ENCODE peak calls at places on chromosome 9, in five cellular contexts. One of them, this sample, is unnamed.

GRCh38 chr9:16985559-16986348 is 115.3 kb upstream of the BNC2 start:
- DNase-seq in GM23248: peak
- DNase-seq in MM.1S: no peak
- DNase-seq in neural progenitor cell: no peak
- DNase-seq in SK-N-SH: no peak
- DNase-seq in this sample: no peak

GRCh38 chr9:116189683-116190082 is 36.1 kb downstream of the PAPPA start:
- DNase-seq in GM23248: no peak
- DNase-seq in MM.1S: no peak
- DNase-seq in neural progenitor cell: no peak
- DNase-seq in SK-N-SH: no peak
- DNase-seq in this sample: no peak

GRCh38 chr9:136995772-136996308 is 528 bp downstream of the CLIC3 start:
- DNase-seq in GM23248: peak
- DNase-seq in MM.1S: no peak
- DNase-seq in neural progenitor cell: no peak
- DNase-seq in SK-N-SH: no peak
- DNase-seq in this sample: no peak

GRCh38 chr9:100601216-100601615 is 23.3 kb downstream of the CAVIN4 start:
- DNase-seq in GM23248: peak
- DNase-seq in MM.1S: peak
- DNase-seq in neural progenitor cell: peak
- DNase-seq in SK-N-SH: peak
- DNase-seq in this sample: peak

GRCh38 chr9:136965771-136966484 is 11.4 kb upstream of the PTGDS start:
- DNase-seq in GM23248: peak
- DNase-seq in MM.1S: peak
- DNase-seq in neural progenitor cell: peak
- DNase-seq in SK-N-SH: no peak
- DNase-seq in this sample: no peak

GRCh38 chr9:95185931-95186330 is 131.6 kb downstream of the FANCC start:
- DNase-seq in GM23248: no peak
- DNase-seq in MM.1S: no peak
- DNase-seq in neural progenitor cell: no peak
- DNase-seq in SK-N-SH: no peak
- DNase-seq in this sample: no peak

GRCh38 chr9:136345281-136346156 is 18.0 kb downstream of the DNLZ start:
- DNase-seq in GM23248: peak
- DNase-seq in MM.1S: no peak
- DNase-seq in neural progenitor cell: peak
- DNase-seq in SK-N-SH: peak
- DNase-seq in this sample: no peak

GRCh38 chr9:126475933-126476555 is 137.7 kb upstream of the LMX1B start:
- DNase-seq in GM23248: no peak
- DNase-seq in MM.1S: no peak
- DNase-seq in neural progenitor cell: no peak
- DNase-seq in SK-N-SH: no peak
- DNase-seq in this sample: no peak

GRCh38 chr9:122252796-122253195 is 11.8 kb downstream of the RBM18 start:
- DNase-seq in GM23248: no peak
- DNase-seq in MM.1S: no peak
- DNase-seq in neural progenitor cell: no peak
- DNase-seq in SK-N-SH: no peak
- DNase-seq in this sample: no peak

GRCh38 chr9:80622508-80622907 is 1050.7 kb downstream of the TLE4 start:
- DNase-seq in GM23248: no peak
- DNase-seq in MM.1S: no peak
- DNase-seq in neural progenitor cell: no peak
- DNase-seq in SK-N-SH: no peak
- DNase-seq in this sample: no peak

GRCh38 chr9:87277346-87277745 is 220.3 kb upstream of the DAPK1 start:
- DNase-seq in GM23248: no peak
- DNase-seq in MM.1S: no peak
- DNase-seq in neural progenitor cell: no peak
- DNase-seq in SK-N-SH: no peak
- DNase-seq in this sample: no peak

GRCh38 chr9:19232830-19233194 is 2.3 kb downstream of the DENND4C start:
- DNase-seq in GM23248: peak
- DNase-seq in MM.1S: peak
- DNase-seq in neural progenitor cell: no peak
- DNase-seq in SK-N-SH: peak
- DNase-seq in this sample: no peak

GRCh38 chr9:31243386-31243785 is 1141.1 kb upstream of the ACO1 start:
- DNase-seq in GM23248: no peak
- DNase-seq in MM.1S: no peak
- DNase-seq in neural progenitor cell: peak
- DNase-seq in SK-N-SH: no peak
- DNase-seq in this sample: no peak

GRCh38 chr9:35732185-35733108 is at the start of the genes CREB3 and TLN1:
- DNase-seq in GM23248: peak
- DNase-seq in MM.1S: peak
- DNase-seq in neural progenitor cell: peak
- DNase-seq in SK-N-SH: peak
- DNase-seq in this sample: peak

GRCh38 chr9:36729902-36730301 is 157.2 kb downstream of the MELK start:
- DNase-seq in GM23248: no peak
- DNase-seq in MM.1S: no peak
- DNase-seq in neural progenitor cell: no peak
- DNase-seq in SK-N-SH: no peak
- DNase-seq in this sample: no peak

GRCh38 chr9:111433082-111433481 is 51.1 kb downstream of the ECPAS start:
- DNase-seq in GM23248: no peak
- DNase-seq in MM.1S: no peak
- DNase-seq in neural progenitor cell: no peak
- DNase-seq in SK-N-SH: no peak
- DNase-seq in this sample: no peak

DNA sequence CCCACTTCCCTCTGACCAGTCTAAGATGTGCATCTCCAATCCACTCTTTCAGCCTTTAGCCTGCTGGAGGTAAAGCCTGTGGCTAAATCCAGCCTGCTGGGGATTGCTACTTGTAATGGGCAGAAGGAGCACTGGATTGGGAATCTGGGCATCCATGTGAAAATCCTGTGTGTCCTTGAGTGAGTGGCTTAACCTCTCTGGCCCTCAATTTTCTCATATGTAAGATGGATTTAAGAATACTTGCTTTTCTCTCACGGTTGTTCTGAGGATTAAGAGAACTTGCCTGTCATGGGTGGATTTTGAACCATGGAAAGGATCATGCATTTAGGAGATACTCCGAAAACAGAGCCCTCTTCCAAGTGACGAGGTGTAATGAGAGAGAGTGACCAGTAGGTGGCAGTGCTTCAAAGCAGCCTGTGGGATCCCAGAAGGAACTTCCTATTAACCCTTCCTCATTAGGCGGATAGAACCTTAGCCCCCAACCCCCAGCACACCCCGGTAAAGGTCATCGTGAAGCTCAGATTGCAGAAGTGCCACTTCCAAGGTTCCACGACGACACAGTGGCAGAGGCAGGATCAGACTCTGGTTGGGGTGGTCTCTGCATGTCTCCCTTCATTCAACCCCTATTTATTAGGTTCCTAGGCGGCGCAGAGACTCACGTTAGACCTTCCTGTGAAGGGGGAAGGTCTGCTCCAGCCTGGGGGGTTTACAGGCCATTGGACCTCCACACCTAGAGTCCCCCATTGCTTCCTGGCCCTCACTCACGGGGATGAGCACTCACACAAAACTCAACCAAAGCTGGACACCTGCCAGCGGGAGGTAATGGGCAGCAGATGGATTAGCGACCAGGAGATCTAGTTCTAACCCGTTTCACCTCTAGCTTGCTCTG is 68.7 kb upstream of the ZNF618 start:
- DNase-seq in GM23248: peak
- DNase-seq in MM.1S: peak
- DNase-seq in neural progenitor cell: peak
- DNase-seq in SK-N-SH: peak
- DNase-seq in this sample: peak
- H3K4me2 ChIP-seq in GM23248: peak
- H3K4me2 ChIP-seq in MM.1S: peak
- H3K4me2 ChIP-seq in neural progenitor cell: peak
- H3K4me2 ChIP-seq in SK-N-SH: no peak
- H3K4me2 ChIP-seq in this sample: peak

DNA sequence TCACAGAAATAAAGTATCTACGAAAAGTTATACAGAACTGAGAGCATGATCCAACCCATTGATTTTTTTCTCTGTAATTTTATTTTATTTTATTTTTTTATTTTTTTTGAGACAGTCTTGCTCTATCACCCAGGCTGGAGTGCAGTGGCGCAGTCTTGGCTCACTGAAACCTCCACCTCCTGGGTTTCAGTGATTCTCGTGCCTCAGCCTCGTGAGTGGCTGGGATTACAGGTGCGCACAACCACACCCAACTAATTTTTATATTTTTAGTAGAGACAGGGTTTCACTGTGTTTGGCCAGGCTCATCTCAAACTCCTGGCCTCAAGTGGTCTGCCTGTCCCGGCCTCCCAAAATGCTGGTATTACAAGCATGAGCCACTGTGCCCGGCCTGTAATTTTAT is 107.3 kb downstream of the VPS13A start:
- DNase-seq in GM23248: no peak
- DNase-seq in MM.1S: no peak
- DNase-seq in neural progenitor cell: no peak
- DNase-seq in SK-N-SH: no peak
- DNase-seq in this sample: no peak
- TF ChIP-seq EZH2phosphoT487 in GM23248: no peak
- TF ChIP-seq EZH2phosphoT487 in MM.1S: no peak
- TF ChIP-seq EZH2phosphoT487 in neural progenitor cell: no peak
- TF ChIP-seq EZH2phosphoT487 in SK-N-SH: no peak
- TF ChIP-seq EZH2phosphoT487 in this sample: no peak

DNA sequence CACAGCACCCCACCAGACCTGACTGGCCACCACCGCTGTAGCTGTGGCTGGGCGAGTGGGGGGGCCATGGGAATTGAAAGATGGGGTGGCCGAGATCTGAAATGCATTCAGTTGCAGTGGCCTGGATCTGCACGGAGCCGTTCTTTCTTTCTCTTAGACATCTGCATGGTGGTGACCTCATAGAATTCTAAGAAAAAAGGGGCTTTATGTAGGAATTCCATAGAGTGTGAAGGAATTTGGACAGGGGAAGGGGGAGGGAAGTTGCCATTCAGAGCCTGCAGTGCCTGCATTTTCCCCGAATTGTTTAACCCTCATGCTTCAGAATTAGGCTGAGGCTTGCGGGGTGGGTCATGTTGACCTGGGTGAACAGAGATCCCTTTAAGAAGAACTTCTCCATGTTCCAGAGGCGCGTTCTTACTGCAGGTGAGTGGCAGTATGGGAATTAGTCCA is 4.9 kb downstream of the NEK6 start:
- DNase-seq in GM23248: no peak
- DNase-seq in MM.1S: no peak
- DNase-seq in neural progenitor cell: peak
- DNase-seq in SK-N-SH: no peak
- DNase-seq in this sample: no peak
- H3K9ac ChIP-seq in GM23248: peak
- H3K9ac ChIP-seq in MM.1S: no peak
- H3K9ac ChIP-seq in neural progenitor cell: no peak
- H3K9ac ChIP-seq in SK-N-SH: peak
- H3K9ac ChIP-seq in this sample: no peak

DNA sequence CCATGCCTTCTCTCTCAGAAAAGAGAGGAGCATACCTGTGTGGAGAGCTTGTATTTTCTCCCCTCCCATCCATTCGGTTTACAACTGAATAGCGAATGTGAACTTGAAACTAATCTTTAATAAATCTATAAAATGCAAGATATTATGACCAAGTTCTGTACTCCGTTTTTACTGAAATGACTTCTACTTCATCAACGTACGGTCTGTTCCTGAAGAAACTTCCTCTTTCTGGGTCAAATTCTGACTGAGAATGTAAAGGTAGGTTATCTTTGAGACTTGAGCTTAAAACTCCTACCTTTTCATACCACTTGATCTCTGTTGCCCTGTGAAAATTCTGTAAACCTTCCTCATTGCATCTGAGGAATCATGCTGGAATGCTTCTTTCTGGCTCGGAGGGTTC is 4.2 kb upstream of the CTNNAL1 start:
- DNase-seq in GM23248: no peak
- DNase-seq in MM.1S: no peak
- DNase-seq in neural progenitor cell: no peak
- DNase-seq in SK-N-SH: no peak
- DNase-seq in this sample: no peak
- H3K4me2 ChIP-seq in GM23248: no peak
- H3K4me2 ChIP-seq in MM.1S: no peak
- H3K4me2 ChIP-seq in neural progenitor cell: no peak
- H3K4me2 ChIP-seq in SK-N-SH: no peak
- H3K4me2 ChIP-seq in this sample: no peak

GRCh38 chr9:33187519-33188218 is 20.5 kb upstream of the B4GALT1 start:
- DNase-seq in GM23248: peak
- DNase-seq in MM.1S: no peak
- DNase-seq in neural progenitor cell: no peak
- DNase-seq in SK-N-SH: no peak
- DNase-seq in this sample: no peak
- TF ChIP-seq EZH2phosphoT487 in GM23248: peak
- TF ChIP-seq EZH2phosphoT487 in MM.1S: no peak
- TF ChIP-seq EZH2phosphoT487 in neural progenitor cell: no peak
- TF ChIP-seq EZH2phosphoT487 in SK-N-SH: no peak
- TF ChIP-seq EZH2phosphoT487 in this sample: no peak

DNA sequence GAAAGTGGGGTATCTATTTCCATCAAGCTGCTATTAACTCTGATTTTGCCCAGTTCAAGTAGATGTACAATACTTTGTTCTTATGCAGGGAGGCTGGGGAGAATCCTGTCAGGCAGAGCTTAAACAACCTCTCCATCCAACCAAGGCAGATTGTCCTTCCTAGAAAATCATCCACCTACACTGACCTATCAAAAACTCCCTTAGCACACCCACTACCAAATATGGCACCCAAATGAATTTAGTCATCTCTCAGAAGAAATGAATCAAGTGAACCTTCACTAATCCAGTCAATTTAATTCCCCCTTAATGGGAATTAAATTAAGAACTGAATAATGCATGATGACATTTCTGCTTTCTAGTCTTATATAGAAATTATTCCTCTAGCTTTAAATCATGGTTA is 18.4 kb upstream of the HEMGN start:
- DNase-seq in GM23248: no peak
- DNase-seq in MM.1S: no peak
- DNase-seq in neural progenitor cell: no peak
- DNase-seq in SK-N-SH: no peak
- DNase-seq in this sample: no peak
- H3K9ac ChIP-seq in GM23248: no peak
- H3K9ac ChIP-seq in MM.1S: no peak
- H3K9ac ChIP-seq in neural progenitor cell: no peak
- H3K9ac ChIP-seq in SK-N-SH: no peak
- H3K9ac ChIP-seq in this sample: no peak

GRCh38 chr9:70901013-70901412 is 220.4 kb downstream of the TRPM3 start:
- DNase-seq in GM23248: no peak
- DNase-seq in MM.1S: no peak
- DNase-seq in neural progenitor cell: no peak
- DNase-seq in SK-N-SH: no peak
- DNase-seq in this sample: no peak

GRCh38 chr9:70902171-70902570 is 219.2 kb downstream of the TRPM3 start:
- DNase-seq in GM23248: peak
- DNase-seq in MM.1S: no peak
- DNase-seq in neural progenitor cell: no peak
- DNase-seq in SK-N-SH: no peak
- DNase-seq in this sample: no peak

GRCh38 chr9:70902705-70903131 is 218.7 kb downstream of the TRPM3 start:
- DNase-seq in GM23248: peak
- DNase-seq in MM.1S: no peak
- DNase-seq in neural progenitor cell: no peak
- DNase-seq in SK-N-SH: no peak
- DNase-seq in this sample: no peak

GRCh38 chr9:70901741-70902140 is 219.7 kb downstream of the TRPM3 start:
- DNase-seq in GM23248: no peak
- DNase-seq in MM.1S: no peak
- DNase-seq in neural progenitor cell: no peak
- DNase-seq in SK-N-SH: no peak
- DNase-seq in this sample: no peak
- H3K4me2 ChIP-seq in GM23248: no peak
- H3K4me2 ChIP-seq in MM.1S: no peak
- H3K4me2 ChIP-seq in neural progenitor cell: no peak
- H3K4me2 ChIP-seq in SK-N-SH: peak
- H3K4me2 ChIP-seq in this sample: no peak

GRCh38 chr9:106753155-106753671 is 109.8 kb upstream of the ZNF462 start:
- DNase-seq in GM23248: no peak
- DNase-seq in MM.1S: peak
- DNase-seq in neural progenitor cell: no peak
- DNase-seq in SK-N-SH: no peak
- DNase-seq in this sample: no peak
- TF ChIP-seq EZH2phosphoT487 in GM23248: no peak
- TF ChIP-seq EZH2phosphoT487 in MM.1S: no peak
- TF ChIP-seq EZH2phosphoT487 in neural progenitor cell: no peak
- TF ChIP-seq EZH2phosphoT487 in SK-N-SH: no peak
- TF ChIP-seq EZH2phosphoT487 in this sample: no peak

This sample was measured in HCT116.